ENCODE peak calls at places on chromosome 17, in four cellular contexts. One of them, this sample, is unnamed.

GRCh38 chr17:34672176-34672785 is 92.9 kb downstream of the TMEM132E start:
- DNase-seq in type B pancreatic cell: no peak
- DNase-seq in naive thymus-derived CD8-positive, alpha-beta T cell: no peak
- DNase-seq in psoas muscle: no peak
- DNase-seq in this sample: no peak

GRCh38 chr17:30565073-30565935 is 88.1 kb downstream of the GOSR1 start:
- DNase-seq in type B pancreatic cell: no peak
- DNase-seq in naive thymus-derived CD8-positive, alpha-beta T cell: no peak
- DNase-seq in psoas muscle: no peak
- DNase-seq in this sample: no peak

GRCh38 chr17:2370211-2370589 is 30.7 kb downstream of the MNT start:
- DNase-seq in type B pancreatic cell: no peak
- DNase-seq in naive thymus-derived CD8-positive, alpha-beta T cell: no peak
- DNase-seq in psoas muscle: no peak
- DNase-seq in this sample: no peak

GRCh38 chr17:5933430-5933829 is 136.7 kb upstream of the WSCD1 start:
- DNase-seq in type B pancreatic cell: no peak
- DNase-seq in naive thymus-derived CD8-positive, alpha-beta T cell: no peak
- DNase-seq in psoas muscle: no peak
- DNase-seq in this sample: no peak

GRCh38 chr17:78899361-78900260 is 3.4 kb downstream of the CEP295NL start:
- DNase-seq in type B pancreatic cell: no peak
- DNase-seq in naive thymus-derived CD8-positive, alpha-beta T cell: no peak
- DNase-seq in psoas muscle: no peak
- DNase-seq in this sample: no peak

GRCh38 chr17:78707016-78707415 is 75.1 kb downstream of the CYTH1 start:
- DNase-seq in type B pancreatic cell: no peak
- DNase-seq in naive thymus-derived CD8-positive, alpha-beta T cell: no peak
- DNase-seq in psoas muscle: no peak
- DNase-seq in this sample: no peak

GRCh38 chr17:66414528-66415175 is 112.2 kb downstream of the PRKCA start:
- DNase-seq in type B pancreatic cell: no peak
- DNase-seq in naive thymus-derived CD8-positive, alpha-beta T cell: no peak
- DNase-seq in psoas muscle: no peak
- DNase-seq in this sample: no peak

GRCh38 chr17:44223574-44224046 is 4.1 kb upstream of the UBTF start:
- DNase-seq in type B pancreatic cell: no peak
- DNase-seq in naive thymus-derived CD8-positive, alpha-beta T cell: no peak
- DNase-seq in psoas muscle: peak; percentile 35
- DNase-seq in this sample: no peak

GRCh38 chr17:63774141-63774981 is at the start of gene DDX42:
- DNase-seq in type B pancreatic cell: peak; percentile 93
- DNase-seq in naive thymus-derived CD8-positive, alpha-beta T cell: no peak
- DNase-seq in psoas muscle: peak; percentile 90
- DNase-seq in this sample: no peak

GRCh38 chr17:83200746-83201145 is 121.3 kb downstream of the METRNL start:
- DNase-seq in type B pancreatic cell: no peak
- DNase-seq in naive thymus-derived CD8-positive, alpha-beta T cell: no peak
- DNase-seq in psoas muscle: peak; percentile 23
- DNase-seq in this sample: no peak

GRCh38 chr17:49515196-49515770 is 20.2 kb downstream of the NGFR start:
- DNase-seq in type B pancreatic cell: no peak
- DNase-seq in naive thymus-derived CD8-positive, alpha-beta T cell: no peak
- DNase-seq in psoas muscle: peak; percentile 92
- DNase-seq in this sample: no peak

GRCh38 chr17:12745481-12745880 is 43.8 kb upstream of the ARHGAP44 start:
- DNase-seq in type B pancreatic cell: no peak
- DNase-seq in naive thymus-derived CD8-positive, alpha-beta T cell: no peak
- DNase-seq in psoas muscle: no peak
- DNase-seq in this sample: no peak

GRCh38 chr17:75241996-75242460 is 19.4 kb downstream of the GGA3 start:
- DNase-seq in type B pancreatic cell: no peak
- DNase-seq in naive thymus-derived CD8-positive, alpha-beta T cell: no peak
- DNase-seq in psoas muscle: peak; percentile 81
- DNase-seq in this sample: no peak

GRCh38 chr17:7136266-7136877 is 21.8 kb upstream of the ASGR2 start:
- DNase-seq in type B pancreatic cell: no peak
- DNase-seq in naive thymus-derived CD8-positive, alpha-beta T cell: peak; percentile 73
- DNase-seq in psoas muscle: peak; percentile 67
- DNase-seq in this sample: peak; percentile 88

GRCh38 chr17:13647551-13647950 is 45.8 kb upstream of the HS3ST3A1 start:
- DNase-seq in type B pancreatic cell: no peak
- DNase-seq in naive thymus-derived CD8-positive, alpha-beta T cell: no peak
- DNase-seq in psoas muscle: no peak
- DNase-seq in this sample: no peak

GRCh38 chr17:50133769-50134099 is 3.8 kb upstream of the SAMD14 start:
- DNase-seq in type B pancreatic cell: no peak
- DNase-seq in naive thymus-derived CD8-positive, alpha-beta T cell: no peak
- DNase-seq in psoas muscle: no peak
- DNase-seq in this sample: no peak

GRCh38 chr17:77322534-77323412 is 182.0 kb downstream of the SEC14L1 start:
- DNase-seq in type B pancreatic cell: no peak
- DNase-seq in naive thymus-derived CD8-positive, alpha-beta T cell: no peak
- DNase-seq in psoas muscle: peak; percentile 91
- DNase-seq in this sample: peak; percentile 89

GRCh38 chr17:41794603-41794975 is 8.1 kb upstream of the JUP start:
- DNase-seq in type B pancreatic cell: no peak
- DNase-seq in naive thymus-derived CD8-positive, alpha-beta T cell: no peak
- DNase-seq in psoas muscle: no peak
- DNase-seq in this sample: no peak

GRCh38 chr17:1792495-1793446 is 30.9 kb downstream of the SERPINF1 start:
- DNase-seq in type B pancreatic cell: no peak
- DNase-seq in naive thymus-derived CD8-positive, alpha-beta T cell: no peak
- DNase-seq in psoas muscle: no peak
- DNase-seq in this sample: no peak

GRCh38 chr17:5785343-5785742 is 201.0 kb upstream of the NLRP1 start:
- DNase-seq in type B pancreatic cell: no peak
- DNase-seq in naive thymus-derived CD8-positive, alpha-beta T cell: no peak
- DNase-seq in psoas muscle: no peak
- DNase-seq in this sample: no peak